ENCODE peak calls at places on chromosome 22, in six cellular contexts. B, Y, L, Q, R and X are unnamed samples.
A peak's percentile ranks its signal among the peaks of the same experiment; 100 is the strongest.

GRCh38 chr22:32579533-32580220 is 105.1 kb downstream of the FBXO7 start:
- ATAC-seq in R (no peak), Q (peak; percentile 85), Y (no peak), L (peak; percentile 79), B (no peak), X (peak; percentile 28)

GRCh38 chr22:19085233-19086043 is 36.8 kb downstream of the DGCR2 start:
- ATAC-seq in Q (peak; percentile 83), B (peak; percentile 96), Y (peak; percentile 80), R (peak; percentile 80), L (no peak), X (no peak)

GRCh38 chr22:33921576-33922181 is 1.4 kb upstream of the LARGE1 start:
- ATAC-seq in Q (peak; percentile 40), R (no peak), Y (no peak), L (peak; percentile 41), B (peak; percentile 21), X (peak; percentile 9)

GRCh38 chr22:31739795-31740201 is 10.1 kb downstream of the PRR14L start:
- ATAC-seq in B (no peak), R (no peak), Q (no peak), L (peak; percentile 84), Y (no peak), X (peak; percentile 53)

GRCh38 chr22:42648017-42648367 is 1.2 kb downstream of the CYB5R3 start:
- ATAC-seq in R (no peak), B (no peak), Q (no peak), L (no peak), Y (no peak), X (no peak)

GRCh38 chr22:49481651-49482399 is 345.8 kb downstream of the BRD1 start:
- ATAC-seq in L (peak; percentile 23), B (no peak), R (no peak), Y (no peak), Q (no peak), X (no peak)

GRCh38 chr22:19492504-19493174 is 12.9 kb downstream of the CDC45 start:
- ATAC-seq in R (no peak), Q (no peak), B (no peak), L (no peak), Y (no peak), X (no peak)

GRCh38 chr22:41001722-41002122 is 50.5 kb downstream of the RBX1 start:
- ATAC-seq in Q (peak; percentile 68), R (no peak), B (no peak), Y (peak; percentile 70), L (no peak), X (no peak)

GRCh38 chr22:20777420-20778177 is 3.7 kb downstream of the SERPIND1 start:
- ATAC-seq in L (peak; percentile 56), Q (peak; percentile 76), B (no peak), Y (peak; percentile 84), R (no peak), X (peak; percentile 83)

GRCh38 chr22:39236321-39237275 is 8.2 kb downstream of the PDGFB start:
- ATAC-seq in R (no peak), Q (no peak), Y (no peak), L (no peak), B (peak; percentile 78), X (no peak)

GRCh38 chr22:28349114-28349513 is 330.5 kb downstream of the TTC28 start:
- ATAC-seq in Y (no peak), R (no peak), Q (no peak), L (no peak), B (no peak), X (no peak)

GRCh38 chr22:27515091-27515523 is 286.4 kb downstream of the MN1 start:
- ATAC-seq in R (no peak), B (no peak), L (no peak), Q (no peak), Y (no peak), X (peak; percentile 67)

GRCh38 chr22:41966607-41967240 is 2.5 kb upstream of the SEPTIN3 start:
- ATAC-seq in Y (peak; percentile 77), Q (peak; percentile 80), R (peak; percentile 83), B (peak; percentile 89), L (no peak), X (no peak)

GRCh38 chr22:31818481-31819392 is 64.9 kb downstream of the DEPDC5 start:
- ATAC-seq in R (no peak), Q (no peak), L (no peak), Y (peak; percentile 27), B (no peak), X (no peak)

GRCh38 chr22:41028841-41029240 is 63.6 kb upstream of the EP300 start:
- ATAC-seq in R (no peak), L (no peak), Y (peak; percentile 55), Q (peak; percentile 47), B (peak; percentile 63), X (peak; percentile 76)

GRCh38 chr22:28129319-28129962 is 210.4 kb upstream of the PITPNB start:
- ATAC-seq in L (peak; percentile 79), B (no peak), R (no peak), Y (no peak), Q (no peak), X (no peak)

GRCh38 chr22:41638124-41638523 is 17.0 kb downstream of the XRCC6 start:
- ATAC-seq in Q (peak; percentile 25), B (no peak), R (no peak), Y (no peak), L (peak; percentile 94), X (no peak)

GRCh38 chr22:46947516-46948260 is 185.2 kb downstream of the TBC1D22A start:
- ATAC-seq in Q (no peak), L (no peak), B (no peak), R (no peak), Y (no peak), X (no peak)

GRCh38 chr22:29700949-29701927 is 18.6 kb upstream of the CABP7 start:
- ATAC-seq in B (peak; percentile 66), R (peak; percentile 64), Q (peak; percentile 63), L (peak; percentile 28), Y (peak; percentile 74), X (no peak)

GRCh38 chr22:29244785-29245625 is 22.8 kb downstream of the RHBDD3 start:
- ATAC-seq in R (peak; percentile 75), B (peak; percentile 57), L (peak; percentile 20), Y (peak; percentile 43), Q (peak; percentile 40), X (peak; percentile 31)

GRCh38 chr22:35599364-35599763 is 17.8 kb downstream of the MB start:
- ATAC-seq in L (no peak), R (no peak), B (no peak), Y (no peak), Q (no peak), X (no peak)

GRCh38 chr22:35601013-35601580 is 16.0 kb downstream of the MB start:
- ATAC-seq in L (no peak), Q (no peak), B (no peak), Y (no peak), R (no peak), X (no peak)

GRCh38 chr22:35604671-35605457 is 12.3 kb downstream of the MB start:
- ATAC-seq in Y (peak; percentile 42), Q (peak; percentile 33), L (no peak), R (peak; percentile 93), B (no peak), X (no peak)

GRCh38 chr22:35600466-35600865 is 16.7 kb downstream of the MB start:
- ATAC-seq in R (no peak), Y (no peak), Q (no peak), L (no peak), B (no peak), X (no peak)

DNA sequence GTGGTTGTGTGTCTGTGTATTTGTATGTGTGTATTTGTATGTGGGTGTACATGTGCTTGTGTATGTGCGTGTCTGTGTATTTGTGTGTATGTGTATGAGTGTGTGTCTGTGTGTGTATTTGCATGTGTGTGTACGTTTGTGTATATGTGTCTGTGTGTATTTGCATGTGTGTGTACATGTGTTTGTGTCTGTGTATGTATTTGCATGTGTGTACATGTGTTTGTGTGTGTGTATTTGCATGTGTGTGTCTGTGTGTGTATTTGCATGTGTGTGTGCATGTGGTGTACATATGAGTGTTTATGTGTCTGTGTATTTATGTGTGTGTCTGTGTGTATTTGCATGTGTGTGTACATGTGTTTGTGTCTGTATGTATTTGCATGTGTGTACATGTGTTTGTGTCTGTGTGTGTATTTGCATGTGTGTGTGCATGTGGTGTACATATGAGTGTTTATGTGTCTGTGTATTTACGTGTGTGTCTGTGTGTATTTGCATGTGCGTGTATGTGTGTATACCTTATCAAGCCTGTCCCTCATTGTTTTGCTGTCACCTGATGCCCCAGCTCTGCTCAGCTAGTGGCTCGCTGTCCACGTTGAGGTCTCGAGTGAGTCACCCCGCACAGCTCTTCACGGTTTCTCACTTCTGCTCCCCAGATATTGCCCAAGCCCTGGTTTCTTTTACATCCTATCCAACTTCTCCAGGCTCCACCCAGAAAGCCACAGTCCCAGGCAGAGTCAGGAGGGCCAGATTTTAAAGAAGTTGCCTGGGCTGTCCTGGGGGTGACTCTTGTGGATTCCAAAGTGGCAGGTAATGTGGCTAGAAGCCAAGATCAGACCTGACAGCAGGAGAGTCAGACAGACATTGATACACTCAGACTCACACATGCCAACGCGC is 15.1 kb downstream of the MB start:
- ATAC-seq in Y (no peak), R (no peak), L (peak; percentile 63), Q (no peak), B (no peak), X (peak; percentile 62)
- H3K27ac ChIP-seq in Y (no peak overlapping the region), R (peak overlapping the region; percentile 96), L (no peak overlapping the region), Q (no peak overlapping the region), B (no peak overlapping the region), X (no peak overlapping the region)

DNA sequence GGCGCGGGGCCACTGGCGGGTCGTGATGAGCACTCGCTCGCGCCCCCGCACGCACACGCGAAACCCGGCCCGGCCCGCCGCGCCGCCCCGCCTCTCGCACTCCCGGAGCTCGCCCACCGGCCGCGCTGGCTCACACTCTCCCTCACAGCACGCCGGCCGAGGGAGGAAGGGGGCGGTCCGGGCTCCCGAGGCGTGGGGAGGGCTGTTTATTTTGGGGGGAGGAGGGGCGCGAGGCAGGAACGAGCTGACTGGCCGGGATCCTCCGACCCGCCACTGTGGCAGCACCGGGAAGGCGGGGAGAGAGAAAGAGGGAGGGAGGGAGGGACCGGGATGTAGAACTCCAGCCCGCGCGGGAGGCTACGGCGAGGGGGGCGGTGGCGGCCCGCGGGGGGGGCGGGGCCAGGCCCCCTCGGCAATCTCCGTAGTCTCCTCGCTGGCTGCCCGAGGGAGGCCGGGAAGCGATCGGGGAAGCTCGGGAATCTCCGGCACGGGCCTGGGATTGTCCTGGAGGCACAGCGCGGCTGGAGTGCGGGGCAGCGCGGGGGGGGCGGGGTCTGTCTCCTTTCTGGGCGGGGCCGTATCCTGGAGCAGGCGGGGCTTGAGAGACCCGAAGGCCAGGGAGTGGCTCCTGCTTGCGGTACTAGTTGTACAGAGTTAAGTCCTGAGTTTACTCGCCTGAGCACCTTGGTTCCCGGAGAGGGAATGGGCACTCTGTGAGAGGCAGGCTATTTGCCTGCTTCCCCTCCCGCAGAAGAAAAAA is at the start of gene RBFOX2:
- ATAC-seq in R (peak; percentile 95), L (peak; percentile 99), B (peak; percentile 86), Y (peak; percentile 95), Q (peak; percentile 88), X (peak; percentile 94)
- TF ChIP-seq POLR2AphosphoS5 in R (peak; percentile 44), L (peak; percentile 51), B (no peak), Y (peak; percentile 48), Q (peak; percentile 72), X (peak; percentile 76)

GRCh38 chr22:44975444-44976262 is 34.2 kb downstream of the PHF21B start:
- ATAC-seq in B (peak; percentile 93), L (peak; percentile 88), R (peak; percentile 91), Q (peak; percentile 95), Y (peak; percentile 99), X (peak; percentile 71)
- H3K27ac ChIP-seq in B (no peak overlapping the region), L (no peak overlapping the region), R (no peak overlapping the region), Q (no peak overlapping the region), Y (no peak overlapping the region), X (no peak overlapping the region)

GRCh38 chr22:38218661-38219331 is 17.0 kb downstream of the MAFF start:
- ATAC-seq in R (peak; percentile 86), B (peak; percentile 24), L (peak; percentile 88), Q (peak; percentile 84), Y (peak; percentile 87), X (peak; percentile 89)
- TF ChIP-seq POLR2AphosphoS5 in R (peak; percentile 53), B (no peak), L (peak; percentile 86), Q (no peak), Y (peak; percentile 42), X (peak; percentile 90)

GRCh38 chr22:24926428-24926725 is 20.1 kb downstream of the LHFPL7 start:
- ATAC-seq in Q (no peak), R (no peak), L (no peak), Y (no peak), B (no peak), X (no peak)
- H3K27ac ChIP-seq in Q (no peak overlapping the region), R (no peak overlapping the region), L (no peak overlapping the region), Y (no peak overlapping the region), B (no peak overlapping the region), X (no peak overlapping the region)